ENCODE peak calls at places on chromosomes 5 and 9, in eight cellular contexts. One of them, this sample, is unnamed.

GRCh38 chr9:123929870-123930831 is at the start of gene DENND1A:
- DNase-seq in ACHN: peak; percentile 87
- DNase-seq in GM23338: peak; percentile 92
- DNase-seq in H1: peak; percentile 93
- DNase-seq in stimulated activated CD4-positive, alpha-beta T cell treated with anti-CD3 and anti-CD28 coated beads, Interleukin-1b, Interleukin-23, amount 100 ng/mL, for 1 hour: peak; percentile 67
- DNase-seq in M059J: peak; percentile 87
- DNase-seq in NCI-H2029: peak; percentile 91
- DNase-seq in HS-5: peak; percentile 46
- DNase-seq in this sample: peak; percentile 85

GRCh38 chr9:80163889-80164288 is 592.1 kb downstream of the TLE4 start:
- DNase-seq in stimulated activated CD4-positive, alpha-beta T cell treated with anti-CD3 and anti-CD28 coated beads, Interleukin-1b, Interleukin-23, amount 100 ng/mL, for 1 hour: no peak
- DNase-seq in GM23338: no peak
- DNase-seq in M059J: no peak
- DNase-seq in NCI-H2029: no peak
- DNase-seq in H1: no peak
- DNase-seq in HS-5: no peak
- DNase-seq in ACHN: no peak
- DNase-seq in this sample: no peak

GRCh38 chr5:51194626-51195025 is 188.6 kb upstream of the ISL1 start:
- DNase-seq in ACHN: no peak
- DNase-seq in H1: no peak
- DNase-seq in GM23338: no peak
- DNase-seq in HS-5: no peak
- DNase-seq in NCI-H2029: no peak
- DNase-seq in M059J: no peak
- DNase-seq in stimulated activated CD4-positive, alpha-beta T cell treated with anti-CD3 and anti-CD28 coated beads, Interleukin-1b, Interleukin-23, amount 100 ng/mL, for 1 hour: no peak
- DNase-seq in this sample: no peak

GRCh38 chr9:93649610-93650261 is 73.4 kb downstream of the PHF2 start:
- DNase-seq in M059J: no peak
- DNase-seq in GM23338: no peak
- DNase-seq in H1: no peak
- DNase-seq in HS-5: no peak
- DNase-seq in NCI-H2029: no peak
- DNase-seq in stimulated activated CD4-positive, alpha-beta T cell treated with anti-CD3 and anti-CD28 coated beads, Interleukin-1b, Interleukin-23, amount 100 ng/mL, for 1 hour: no peak
- DNase-seq in ACHN: no peak
- DNase-seq in this sample: no peak

GRCh38 chr9:20658677-20659473 is 25.2 kb upstream of the FOCAD start:
- DNase-seq in ACHN: no peak
- DNase-seq in stimulated activated CD4-positive, alpha-beta T cell treated with anti-CD3 and anti-CD28 coated beads, Interleukin-1b, Interleukin-23, amount 100 ng/mL, for 1 hour: no peak
- DNase-seq in NCI-H2029: no peak
- DNase-seq in H1: no peak
- DNase-seq in GM23338: peak; percentile 56
- DNase-seq in HS-5: no peak
- DNase-seq in M059J: peak; percentile 21
- DNase-seq in this sample: peak; percentile 16

GRCh38 chr5:54590824-54591223 is 73.3 kb downstream of the SNX18 start:
- DNase-seq in GM23338: no peak
- DNase-seq in M059J: no peak
- DNase-seq in stimulated activated CD4-positive, alpha-beta T cell treated with anti-CD3 and anti-CD28 coated beads, Interleukin-1b, Interleukin-23, amount 100 ng/mL, for 1 hour: no peak
- DNase-seq in NCI-H2029: no peak
- DNase-seq in HS-5: no peak
- DNase-seq in ACHN: no peak
- DNase-seq in H1: no peak
- DNase-seq in this sample: no peak

GRCh38 chr9:95286151-95286550 is 31.4 kb downstream of the FANCC start:
- DNase-seq in H1: no peak
- DNase-seq in NCI-H2029: no peak
- DNase-seq in HS-5: no peak
- DNase-seq in M059J: peak; percentile 25
- DNase-seq in ACHN: peak; percentile 44
- DNase-seq in stimulated activated CD4-positive, alpha-beta T cell treated with anti-CD3 and anti-CD28 coated beads, Interleukin-1b, Interleukin-23, amount 100 ng/mL, for 1 hour: no peak
- DNase-seq in GM23338: no peak
- DNase-seq in this sample: no peak

GRCh38 chr5:128966846-128967245 is 1.6 kb downstream of the SLC27A6 start:
- DNase-seq in stimulated activated CD4-positive, alpha-beta T cell treated with anti-CD3 and anti-CD28 coated beads, Interleukin-1b, Interleukin-23, amount 100 ng/mL, for 1 hour: no peak
- DNase-seq in H1: no peak
- DNase-seq in GM23338: no peak
- DNase-seq in M059J: no peak
- DNase-seq in NCI-H2029: no peak
- DNase-seq in ACHN: no peak
- DNase-seq in HS-5: no peak
- DNase-seq in this sample: no peak

GRCh38 chr5:9573796-9574195 is 27.9 kb upstream of the SEMA5A start:
- DNase-seq in GM23338: peak; percentile 6
- DNase-seq in ACHN: no peak
- DNase-seq in NCI-H2029: no peak
- DNase-seq in stimulated activated CD4-positive, alpha-beta T cell treated with anti-CD3 and anti-CD28 coated beads, Interleukin-1b, Interleukin-23, amount 100 ng/mL, for 1 hour: no peak
- DNase-seq in H1: no peak
- DNase-seq in M059J: no peak
- DNase-seq in HS-5: no peak
- DNase-seq in this sample: no peak

GRCh38 chr9:116653580-116654355 is 33.3 kb upstream of the TRIM32 start:
- DNase-seq in M059J: peak; percentile 33
- DNase-seq in GM23338: no peak
- DNase-seq in stimulated activated CD4-positive, alpha-beta T cell treated with anti-CD3 and anti-CD28 coated beads, Interleukin-1b, Interleukin-23, amount 100 ng/mL, for 1 hour: no peak
- DNase-seq in NCI-H2029: no peak
- DNase-seq in H1: no peak
- DNase-seq in HS-5: no peak
- DNase-seq in ACHN: no peak
- DNase-seq in this sample: no peak

GRCh38 chr5:122576266-122577016 is 198.4 kb upstream of the SNX2 start:
- DNase-seq in M059J: no peak
- DNase-seq in HS-5: no peak
- DNase-seq in GM23338: no peak
- DNase-seq in stimulated activated CD4-positive, alpha-beta T cell treated with anti-CD3 and anti-CD28 coated beads, Interleukin-1b, Interleukin-23, amount 100 ng/mL, for 1 hour: no peak
- DNase-seq in ACHN: no peak
- DNase-seq in H1: no peak
- DNase-seq in NCI-H2029: no peak
- DNase-seq in this sample: no peak

GRCh38 chr9:76773051-76773450 is 8.8 kb downstream of the PCA3 start:
- DNase-seq in stimulated activated CD4-positive, alpha-beta T cell treated with anti-CD3 and anti-CD28 coated beads, Interleukin-1b, Interleukin-23, amount 100 ng/mL, for 1 hour: no peak
- DNase-seq in GM23338: no peak
- DNase-seq in NCI-H2029: no peak
- DNase-seq in H1: no peak
- DNase-seq in ACHN: no peak
- DNase-seq in M059J: peak; percentile 4
- DNase-seq in HS-5: no peak
- DNase-seq in this sample: no peak

GRCh38 chr5:44833249-44833648 is 24.5 kb downstream of the MRPS30 start:
- DNase-seq in NCI-H2029: no peak
- DNase-seq in GM23338: no peak
- DNase-seq in ACHN: no peak
- DNase-seq in stimulated activated CD4-positive, alpha-beta T cell treated with anti-CD3 and anti-CD28 coated beads, Interleukin-1b, Interleukin-23, amount 100 ng/mL, for 1 hour: no peak
- DNase-seq in M059J: no peak
- DNase-seq in HS-5: no peak
- DNase-seq in H1: no peak
- DNase-seq in this sample: no peak

GRCh38 chr9:113488490-113488889 is 25.0 kb downstream of the RGS3 start:
- DNase-seq in M059J: no peak
- DNase-seq in NCI-H2029: no peak
- DNase-seq in stimulated activated CD4-positive, alpha-beta T cell treated with anti-CD3 and anti-CD28 coated beads, Interleukin-1b, Interleukin-23, amount 100 ng/mL, for 1 hour: no peak
- DNase-seq in ACHN: no peak
- DNase-seq in GM23338: no peak
- DNase-seq in H1: no peak
- DNase-seq in HS-5: no peak
- DNase-seq in this sample: no peak

GRCh38 chr9:129386812-129387177 is 208.7 kb upstream of the IER5L start:
- DNase-seq in NCI-H2029: no peak
- DNase-seq in stimulated activated CD4-positive, alpha-beta T cell treated with anti-CD3 and anti-CD28 coated beads, Interleukin-1b, Interleukin-23, amount 100 ng/mL, for 1 hour: no peak
- DNase-seq in GM23338: no peak
- DNase-seq in ACHN: no peak
- DNase-seq in M059J: no peak
- DNase-seq in HS-5: no peak
- DNase-seq in H1: no peak
- DNase-seq in this sample: no peak

GRCh38 chr5:139760066-139761056 is 35.2 kb upstream of the PSD2 start:
- DNase-seq in HS-5: no peak
- DNase-seq in H1: no peak
- DNase-seq in GM23338: no peak
- DNase-seq in M059J: peak; percentile 82
- DNase-seq in ACHN: peak; percentile 85
- DNase-seq in NCI-H2029: no peak
- DNase-seq in stimulated activated CD4-positive, alpha-beta T cell treated with anti-CD3 and anti-CD28 coated beads, Interleukin-1b, Interleukin-23, amount 100 ng/mL, for 1 hour: no peak
- DNase-seq in this sample: peak; percentile 36

GRCh38 chr5:1515921-1516571 is 7.7 kb downstream of the LPCAT1 start:
- DNase-seq in stimulated activated CD4-positive, alpha-beta T cell treated with anti-CD3 and anti-CD28 coated beads, Interleukin-1b, Interleukin-23, amount 100 ng/mL, for 1 hour: no peak
- DNase-seq in M059J: peak; percentile 82
- DNase-seq in NCI-H2029: no peak
- DNase-seq in GM23338: no peak
- DNase-seq in ACHN: peak; percentile 22
- DNase-seq in H1: peak; percentile 61
- DNase-seq in HS-5: peak; percentile 18
- DNase-seq in this sample: peak; percentile 56

GRCh38 chr9:81132318-81132717 is 557.0 kb downstream of the TLE1 start:
- DNase-seq in HS-5: no peak
- DNase-seq in M059J: peak; percentile 84
- DNase-seq in H1: no peak
- DNase-seq in stimulated activated CD4-positive, alpha-beta T cell treated with anti-CD3 and anti-CD28 coated beads, Interleukin-1b, Interleukin-23, amount 100 ng/mL, for 1 hour: no peak
- DNase-seq in GM23338: no peak
- DNase-seq in ACHN: no peak
- DNase-seq in NCI-H2029: no peak
- DNase-seq in this sample: no peak

GRCh38 chr9:129489838-129490582 is 130.9 kb downstream of the C9orf50 start:
- DNase-seq in stimulated activated CD4-positive, alpha-beta T cell treated with anti-CD3 and anti-CD28 coated beads, Interleukin-1b, Interleukin-23, amount 100 ng/mL, for 1 hour: peak; percentile 33
- DNase-seq in H1: no peak
- DNase-seq in HS-5: no peak
- DNase-seq in NCI-H2029: no peak
- DNase-seq in M059J: no peak
- DNase-seq in GM23338: no peak
- DNase-seq in ACHN: no peak
- DNase-seq in this sample: no peak

GRCh38 chr5:143837306-143837848 is 25.4 kb downstream of the HMHB1 start:
- DNase-seq in NCI-H2029: peak; percentile 75
- DNase-seq in H1: no peak
- DNase-seq in HS-5: no peak
- DNase-seq in GM23338: no peak
- DNase-seq in M059J: peak; percentile 21
- DNase-seq in ACHN: no peak
- DNase-seq in stimulated activated CD4-positive, alpha-beta T cell treated with anti-CD3 and anti-CD28 coated beads, Interleukin-1b, Interleukin-23, amount 100 ng/mL, for 1 hour: no peak
- DNase-seq in this sample: no peak

GRCh38 chr5:160237571-160238093 is 8.3 kb downstream of the FABP6 start:
- DNase-seq in ACHN: no peak
- DNase-seq in stimulated activated CD4-positive, alpha-beta T cell treated with anti-CD3 and anti-CD28 coated beads, Interleukin-1b, Interleukin-23, amount 100 ng/mL, for 1 hour: no peak
- DNase-seq in GM23338: peak; percentile 79
- DNase-seq in M059J: no peak
- DNase-seq in H1: peak; percentile 63
- DNase-seq in NCI-H2029: no peak
- DNase-seq in HS-5: no peak
- DNase-seq in this sample: no peak

GRCh38 chr5:57094753-57095683 is 78.8 kb upstream of the GPBP1 start:
- DNase-seq in GM23338: peak; percentile 82
- DNase-seq in H1: peak; percentile 78
- DNase-seq in M059J: no peak
- DNase-seq in stimulated activated CD4-positive, alpha-beta T cell treated with anti-CD3 and anti-CD28 coated beads, Interleukin-1b, Interleukin-23, amount 100 ng/mL, for 1 hour: no peak
- DNase-seq in HS-5: no peak
- DNase-seq in NCI-H2029: no peak
- DNase-seq in ACHN: peak; percentile 17
- DNase-seq in this sample: peak; percentile 40

GRCh38 chr5:125044491-125045282 is 298.2 kb upstream of the ZNF608 start:
- DNase-seq in H1: no peak
- DNase-seq in ACHN: no peak
- DNase-seq in GM23338: no peak
- DNase-seq in NCI-H2029: no peak
- DNase-seq in stimulated activated CD4-positive, alpha-beta T cell treated with anti-CD3 and anti-CD28 coated beads, Interleukin-1b, Interleukin-23, amount 100 ng/mL, for 1 hour: no peak
- DNase-seq in HS-5: no peak
- DNase-seq in M059J: peak; percentile 75
- DNase-seq in this sample: peak; percentile 37

GRCh38 chr5:54062958-54063357 is 247.4 kb downstream of the ARL15 start:
- DNase-seq in NCI-H2029: no peak
- DNase-seq in ACHN: no peak
- DNase-seq in HS-5: peak; percentile 68
- DNase-seq in stimulated activated CD4-positive, alpha-beta T cell treated with anti-CD3 and anti-CD28 coated beads, Interleukin-1b, Interleukin-23, amount 100 ng/mL, for 1 hour: no peak
- DNase-seq in H1: no peak
- DNase-seq in M059J: peak; percentile 58
- DNase-seq in GM23338: no peak
- DNase-seq in this sample: no peak

GRCh38 chr5:155898284-155898683 is 428.7 kb upstream of the SGCD start:
- DNase-seq in M059J: no peak
- DNase-seq in H1: no peak
- DNase-seq in stimulated activated CD4-positive, alpha-beta T cell treated with anti-CD3 and anti-CD28 coated beads, Interleukin-1b, Interleukin-23, amount 100 ng/mL, for 1 hour: no peak
- DNase-seq in ACHN: no peak
- DNase-seq in HS-5: no peak
- DNase-seq in GM23338: no peak
- DNase-seq in NCI-H2029: no peak
- DNase-seq in this sample: no peak

GRCh38 chr5:142782976-142783539 is 12.9 kb downstream of the ARHGAP26 start:
- DNase-seq in NCI-H2029: no peak
- DNase-seq in H1: no peak
- DNase-seq in stimulated activated CD4-positive, alpha-beta T cell treated with anti-CD3 and anti-CD28 coated beads, Interleukin-1b, Interleukin-23, amount 100 ng/mL, for 1 hour: no peak
- DNase-seq in ACHN: no peak
- DNase-seq in M059J: peak; percentile 20
- DNase-seq in HS-5: no peak
- DNase-seq in GM23338: no peak
- DNase-seq in this sample: no peak

GRCh38 chr9:36997414-36997813 is 36.7 kb downstream of the PAX5 start:
- DNase-seq in H1: no peak
- DNase-seq in NCI-H2029: no peak
- DNase-seq in HS-5: no peak
- DNase-seq in M059J: peak; percentile 67
- DNase-seq in stimulated activated CD4-positive, alpha-beta T cell treated with anti-CD3 and anti-CD28 coated beads, Interleukin-1b, Interleukin-23, amount 100 ng/mL, for 1 hour: no peak
- DNase-seq in GM23338: no peak
- DNase-seq in ACHN: peak; percentile 14
- DNase-seq in this sample: no peak

GRCh38 chr9:91486699-91487497 is 63.3 kb upstream of the NFIL3 start:
- DNase-seq in HS-5: peak; percentile 34
- DNase-seq in ACHN: peak; percentile 38
- DNase-seq in NCI-H2029: no peak
- DNase-seq in M059J: peak; percentile 66
- DNase-seq in stimulated activated CD4-positive, alpha-beta T cell treated with anti-CD3 and anti-CD28 coated beads, Interleukin-1b, Interleukin-23, amount 100 ng/mL, for 1 hour: no peak
- DNase-seq in H1: no peak
- DNase-seq in GM23338: no peak
- DNase-seq in this sample: no peak

GRCh38 chr5:53331463-53331862 is 149.0 kb upstream of the FST start:
- DNase-seq in ACHN: no peak
- DNase-seq in H1: no peak
- DNase-seq in NCI-H2029: no peak
- DNase-seq in HS-5: peak; percentile 92
- DNase-seq in M059J: peak; percentile 63
- DNase-seq in stimulated activated CD4-positive, alpha-beta T cell treated with anti-CD3 and anti-CD28 coated beads, Interleukin-1b, Interleukin-23, amount 100 ng/mL, for 1 hour: no peak
- DNase-seq in GM23338: no peak
- DNase-seq in this sample: peak; percentile 69

GRCh38 chr5:83145882-83146331 is 68.6 kb downstream of the XRCC4 start:
- DNase-seq in GM23338: no peak
- DNase-seq in H1: no peak
- DNase-seq in NCI-H2029: no peak
- DNase-seq in M059J: no peak
- DNase-seq in ACHN: no peak
- DNase-seq in stimulated activated CD4-positive, alpha-beta T cell treated with anti-CD3 and anti-CD28 coated beads, Interleukin-1b, Interleukin-23, amount 100 ng/mL, for 1 hour: no peak
- DNase-seq in HS-5: no peak
- DNase-seq in this sample: no peak

GRCh38 chr5:1516615-1517601 is 6.9 kb downstream of the LPCAT1 start:
- DNase-seq in NCI-H2029: no peak
- DNase-seq in ACHN: peak; percentile 8
- DNase-seq in H1: peak; percentile 45
- DNase-seq in GM23338: no peak
- DNase-seq in HS-5: peak; percentile 37
- DNase-seq in M059J: peak; percentile 62
- DNase-seq in stimulated activated CD4-positive, alpha-beta T cell treated with anti-CD3 and anti-CD28 coated beads, Interleukin-1b, Interleukin-23, amount 100 ng/mL, for 1 hour: no peak
- DNase-seq in this sample: no peak

This sample was measured in MCF 10A.